ENCODE peak calls at places on chromosome 4, in eight cellular contexts. C is HepG2, B is choroid plexus epithelial cell, W is mesendoderm, E is astrocyte, U is HCT116, G is thyroid gland, M is neuronal stem cell. P is an unnamed sample.

GRCh38 chr4:15339732-15340131 is 88.1 kb upstream of the C1QTNF7 start:
- DNase-seq in C (no peak), B (peak; percentile 57), W (no peak), E (no peak), U (no peak), G (no peak), M (no peak), P (no peak)

GRCh38 chr4:108794136-108794535 is 31.3 kb upstream of the ETNPPL start:
- DNase-seq in C (no peak), B (peak; percentile 55), W (no peak), E (peak; percentile 72), U (no peak), G (no peak), M (no peak), P (no peak)

GRCh38 chr4:75930152-75930551 is 10.7 kb downstream of the NAAA start:
- DNase-seq in C (no peak), B (no peak), W (no peak), E (no peak), U (no peak), G (no peak), M (no peak), P (no peak)

GRCh38 chr4:106869551-106869950 is 166.6 kb downstream of the DKK2 start:
- DNase-seq in C (no peak), B (peak; percentile 92), W (no peak), E (peak; percentile 47), U (no peak), G (no peak), M (no peak), P (no peak)

GRCh38 chr4:6338175-6338950 is 68.7 kb downstream of the WFS1 start:
- DNase-seq in C (no peak), B (no peak), W (no peak), E (no peak), U (no peak), G (no peak), M (no peak), P (no peak)

GRCh38 chr4:38994135-38994534 is 38.1 kb downstream of the TMEM156 start:
- DNase-seq in C (no peak), B (no peak), W (no peak), E (no peak), U (no peak), G (no peak), M (no peak), P (no peak)

GRCh38 chr4:13920901-13921300 is 293.4 kb upstream of the BOD1L1 start:
- DNase-seq in C (peak; percentile 16), B (peak; percentile 99), W (peak; percentile 99), E (peak; percentile 100), U (no peak), G (no peak), M (no peak), P (no peak)

GRCh38 chr4:27894951-27895350 is 1034.3 kb downstream of the STIM2 start:
- DNase-seq in C (no peak), B (peak; percentile 8), W (no peak), E (no peak), U (no peak), G (no peak), M (no peak), P (no peak)

GRCh38 chr4:80189956-80190671 is 7.2 kb upstream of the PRDM8 start:
- DNase-seq in C (no peak), B (no peak), W (peak; percentile 61), E (no peak), U (no peak), G (no peak), M (no peak), P (peak; percentile 73)

GRCh38 chr4:122364700-122365404 is 14.0 kb upstream of the ADAD1 start:
- DNase-seq in C (peak; percentile 58), B (no peak), W (peak; percentile 28), E (no peak), U (no peak), G (no peak), M (no peak), P (no peak)

GRCh38 chr4:56742080-56742871 is 61.2 kb upstream of the HOPX start:
- DNase-seq in C (no peak), B (peak; percentile 39), W (no peak), E (peak; percentile 65), U (no peak), G (no peak), M (no peak), P (no peak)

GRCh38 chr4:138790993-138791392 is 224.6 kb upstream of the NOCT start:
- DNase-seq in C (no peak), B (no peak), W (no peak), E (no peak), U (no peak), G (no peak), M (no peak), P (no peak)

GRCh38 chr4:27775156-27775555 is 914.5 kb downstream of the STIM2 start:
- DNase-seq in C (no peak), B (no peak), W (peak; percentile 8), E (no peak), U (no peak), G (no peak), M (no peak), P (no peak)

GRCh38 chr4:23932935-23933334 is 43.1 kb upstream of the PPARGC1A start:
- DNase-seq in C (no peak), B (peak; percentile 37), W (peak; percentile 91), E (peak; percentile 67), U (no peak), G (no peak), M (no peak), P (peak; percentile 13)

GRCh38 chr4:23904639-23905061 is 14.8 kb upstream of the PPARGC1A start:
- DNase-seq in C (no peak), B (no peak), W (no peak), E (no peak), U (no peak), G (peak; percentile 86), M (no peak), P (no peak)

GRCh38 chr4:42371306-42372063 is 25.8 kb upstream of the SHISA3 start:
- DNase-seq in C (peak; percentile 19), B (peak; percentile 70), W (peak; percentile 51), E (peak; percentile 35), U (peak; percentile 33), G (no peak), M (no peak), P (peak; percentile 41)

GRCh38 chr4:121156822-121157769 is 7.0 kb downstream of the TNIP3 start:
- DNase-seq in C (no peak), B (peak; percentile 17), W (peak; percentile 77), E (peak; percentile 22), U (no peak), G (peak; percentile 18), M (peak; percentile 48), P (peak; percentile 61)

GRCh38 chr4:15702941-15703403 is at the start of gene BST1:
- DNase-seq in C (no peak), B (peak; percentile 71), W (no peak), E (peak; percentile 56), U (no peak), G (peak; percentile 56), M (no peak), P (peak; percentile 25)

DNA sequence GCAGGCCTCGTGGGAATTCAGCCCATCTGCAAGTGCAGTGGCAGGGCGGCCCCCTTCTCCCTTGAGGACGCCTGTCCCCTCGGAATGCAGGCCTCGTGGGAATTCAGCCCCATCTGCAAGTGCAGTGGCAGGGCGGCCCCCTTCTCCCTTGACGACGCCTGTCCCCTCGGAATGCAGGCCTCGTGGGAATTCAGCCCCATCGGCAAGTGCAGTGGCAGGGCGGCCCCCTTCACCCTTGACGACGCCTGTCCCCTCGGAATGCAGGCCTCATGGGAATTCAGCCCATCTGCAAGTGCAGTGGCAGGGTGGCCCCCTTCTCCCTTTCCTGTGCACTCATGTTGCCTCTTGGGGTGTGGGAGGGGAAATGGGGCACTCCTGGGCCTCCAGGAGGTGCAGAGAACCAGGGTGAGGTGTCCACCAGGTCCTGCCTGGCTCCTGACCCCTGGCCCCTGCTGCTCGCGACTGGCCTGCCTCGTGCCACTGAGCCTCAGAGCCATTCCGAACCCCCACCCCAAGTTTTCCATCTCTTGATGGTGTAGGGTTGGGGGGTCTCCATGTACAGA is 6.7 kb upstream of the SLC26A1 start:
- DNase-seq in C (no peak), B (no peak), W (no peak), E (no peak), U (no peak), G (no peak), M (no peak), P (no peak)
- H3K4me3 ChIP-seq in C (no peak overlapping the region), B (no peak overlapping the region), W (no peak overlapping the region), E (no peak overlapping the region), U (no peak overlapping the region), G (no peak overlapping the region), M (no peak overlapping the region), P (no peak overlapping the region)

GRCh38 chr4:22514001-22514400 is 1.9 kb downstream of the ADGRA3 start:
- DNase-seq in C (peak; percentile 35), B (peak; percentile 55), W (no peak), E (peak; percentile 86), U (no peak), G (no peak), M (no peak), P (no peak)
- H3K4me3 ChIP-seq in C (peak overlapping the region; percentile 82), B (peak overlapping the region; percentile 73), W (no peak overlapping the region), E (peak overlapping the region; percentile 90), U (peak overlapping the region; percentile 66), G (no peak overlapping the region), M (peak overlapping the region; percentile 82), P (peak overlapping the region; percentile 80)

DNA sequence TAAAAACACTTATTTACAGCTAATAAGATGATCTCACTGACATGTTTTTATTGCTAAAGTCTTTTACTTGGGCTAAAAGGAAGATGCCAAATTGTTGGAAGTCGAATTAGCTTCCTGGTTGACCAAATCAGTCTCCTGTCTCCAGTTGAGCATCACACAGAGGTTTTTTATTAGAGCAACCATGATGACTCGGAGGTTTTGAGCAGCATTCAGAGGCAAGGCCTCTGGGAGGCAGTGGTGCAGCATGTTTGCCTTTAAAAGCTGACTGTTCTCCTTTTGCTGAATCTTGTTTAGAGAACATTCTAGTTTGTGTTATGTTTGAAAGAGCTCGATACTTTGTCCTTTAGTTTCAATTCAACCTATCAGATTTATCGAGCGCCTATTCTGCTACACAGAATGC is 2.1 kb downstream of the UCHL1 start:
- DNase-seq in C (peak; percentile 18), B (peak; percentile 87), W (peak; percentile 88), E (peak; percentile 60), U (peak; percentile 56), G (peak; percentile 61), M (no peak), P (peak; percentile 49)
- H3K4me3 ChIP-seq in C (no peak overlapping the region), B (peak overlapping the region; percentile 88), W (no peak overlapping the region), E (peak overlapping the region; percentile 80), U (no peak overlapping the region), G (no peak overlapping the region), M (no peak overlapping the region), P (no peak overlapping the region)

GRCh38 chr4:94676910-94677309 is 80.8 kb upstream of the BMPR1B start:
- DNase-seq in C (no peak), B (peak; percentile 58), W (peak; percentile 19), E (peak; percentile 25), U (no peak), G (no peak), M (no peak), P (no peak)

GRCh38 chr4:94673961-94674360 is 83.8 kb upstream of the BMPR1B start:
- DNase-seq in C (no peak), B (no peak), W (no peak), E (no peak), U (no peak), G (peak; percentile 10), M (no peak), P (no peak)

GRCh38 chr4:94680131-94680862 is 77.5 kb upstream of the BMPR1B start:
- DNase-seq in C (no peak), B (no peak), W (no peak), E (no peak), U (no peak), G (no peak), M (no peak), P (no peak)

DNA sequence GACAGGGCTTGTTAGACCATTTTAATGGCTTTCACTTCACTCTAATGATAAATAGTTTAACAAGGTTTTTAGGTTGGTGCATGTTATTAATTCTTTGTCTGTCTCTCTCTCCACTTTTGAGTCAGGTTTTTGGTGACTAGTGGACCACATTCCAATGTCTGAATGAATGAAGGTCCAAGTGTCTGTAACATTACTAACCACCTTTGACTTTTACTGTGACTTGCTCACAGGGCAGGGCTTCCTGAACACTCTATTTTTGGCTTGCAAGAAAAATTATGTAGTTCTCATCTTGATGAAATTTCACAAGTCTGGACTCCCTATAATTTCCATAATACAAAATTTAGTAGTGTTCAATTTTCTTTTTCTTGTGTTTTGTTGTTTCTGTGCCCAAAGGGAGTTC is 78.9 kb upstream of the BMPR1B start:
- DNase-seq in C (no peak), B (no peak), W (no peak), E (peak; percentile 43), U (no peak), G (no peak), M (no peak), P (no peak)
- H3K4me3 ChIP-seq in C (no peak overlapping the region), B (no peak overlapping the region), W (no peak overlapping the region), E (no peak overlapping the region), U (no peak overlapping the region), G (no peak overlapping the region), M (no peak overlapping the region), P (no peak overlapping the region)